ENCODE peak calls at places on chromosomes 6 and 20, in seven cellular contexts. One of them, this sample, is unnamed.

GRCh38 chr6:142376115-142376514 is 74.3 kb downstream of the ADGRG6 start:
- DNase-seq in uterus: no peak
- DNase-seq in hepatocyte: no peak
- DNase-seq in right lobe of liver: no peak
- DNase-seq in B cell: no peak
- DNase-seq in GM20000: no peak
- DNase-seq in ovary: no peak
- DNase-seq in this sample: no peak

GRCh38 chr20:44765091-44765490 is 19.4 kb downstream of the KCNK15 start:
- DNase-seq in GM20000: no peak
- DNase-seq in ovary: no peak
- DNase-seq in right lobe of liver: no peak
- DNase-seq in B cell: no peak
- DNase-seq in uterus: no peak
- DNase-seq in hepatocyte: no peak
- DNase-seq in this sample: no peak

GRCh38 chr6:72552938-72553337 is 68.9 kb upstream of the KCNQ5 start:
- DNase-seq in GM20000: no peak
- DNase-seq in hepatocyte: no peak
- DNase-seq in ovary: no peak
- DNase-seq in B cell: no peak
- DNase-seq in right lobe of liver: no peak
- DNase-seq in uterus: no peak
- DNase-seq in this sample: no peak

GRCh38 chr6:157269261-157269794 is 54.0 kb downstream of the TMEM242 start:
- DNase-seq in hepatocyte: peak; percentile 38
- DNase-seq in ovary: peak; percentile 86
- DNase-seq in GM20000: no peak
- DNase-seq in uterus: peak; percentile 90
- DNase-seq in right lobe of liver: peak; percentile 68
- DNase-seq in B cell: no peak
- DNase-seq in this sample: no peak

GRCh38 chr6:11263185-11263817 is 30.8 kb upstream of the NEDD9 start:
- DNase-seq in hepatocyte: peak; percentile 65
- DNase-seq in B cell: no peak
- DNase-seq in uterus: peak; percentile 59
- DNase-seq in ovary: peak; percentile 67
- DNase-seq in right lobe of liver: peak; percentile 70
- DNase-seq in GM20000: no peak
- DNase-seq in this sample: no peak

GRCh38 chr6:57216235-57217101 is 5.6 kb downstream of the RAB23 start:
- DNase-seq in B cell: no peak
- DNase-seq in right lobe of liver: no peak
- DNase-seq in ovary: no peak
- DNase-seq in GM20000: no peak
- DNase-seq in uterus: peak; percentile 35
- DNase-seq in hepatocyte: no peak
- DNase-seq in this sample: no peak

GRCh38 chr20:61933951-61934715 is 131.5 kb downstream of the TAF4 start:
- DNase-seq in hepatocyte: no peak
- DNase-seq in B cell: no peak
- DNase-seq in right lobe of liver: peak; percentile 37
- DNase-seq in uterus: no peak
- DNase-seq in ovary: peak; percentile 31
- DNase-seq in GM20000: no peak
- DNase-seq in this sample: no peak

GRCh38 chr6:137415834-137416190 is 78.4 kb downstream of the OLIG3 start:
- DNase-seq in ovary: no peak
- DNase-seq in right lobe of liver: no peak
- DNase-seq in GM20000: no peak
- DNase-seq in uterus: no peak
- DNase-seq in B cell: no peak
- DNase-seq in hepatocyte: no peak
- DNase-seq in this sample: no peak

GRCh38 chr20:64225828-64226598 is 29.5 kb upstream of the PCMTD2 start:
- DNase-seq in GM20000: no peak
- DNase-seq in B cell: no peak
- DNase-seq in hepatocyte: no peak
- DNase-seq in ovary: no peak
- DNase-seq in uterus: no peak
- DNase-seq in right lobe of liver: no peak
- DNase-seq in this sample: no peak

GRCh38 chr6:159941286-159942113 is 27.4 kb upstream of the IGF2R start:
- DNase-seq in uterus: no peak
- DNase-seq in hepatocyte: peak; percentile 24
- DNase-seq in right lobe of liver: no peak
- DNase-seq in B cell: peak; percentile 41
- DNase-seq in ovary: no peak
- DNase-seq in GM20000: peak; percentile 39
- DNase-seq in this sample: no peak

DNA sequence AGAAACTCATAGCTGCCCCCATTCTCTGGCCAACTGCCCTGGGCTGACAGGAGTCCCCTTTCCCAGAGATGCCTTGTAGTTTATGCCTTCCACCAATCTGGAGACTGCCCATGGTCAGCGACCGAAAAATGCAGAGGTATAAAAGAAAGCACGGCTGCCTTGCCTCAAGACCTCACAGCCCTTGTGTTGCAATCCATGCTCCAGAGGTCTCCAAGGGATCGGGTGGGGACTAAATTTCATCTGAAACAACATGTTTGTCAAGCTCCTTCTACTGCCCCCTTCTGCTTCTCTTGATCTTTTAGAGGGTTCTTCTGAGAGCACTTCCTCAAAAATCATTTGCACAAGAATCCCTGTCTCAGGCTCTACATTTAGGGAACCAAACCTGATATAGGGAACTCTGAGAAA is 128.8 kb downstream of the PLCB1 start:
- DNase-seq in ovary: no peak
- DNase-seq in right lobe of liver: no peak
- DNase-seq in GM20000: no peak
- DNase-seq in uterus: no peak
- DNase-seq in hepatocyte: no peak
- DNase-seq in B cell: no peak
- DNase-seq in this sample: no peak
- TF ChIP-seq CTCF in ovary: no peak
- TF ChIP-seq CTCF in right lobe of liver: no peak
- TF ChIP-seq CTCF in GM20000: no peak
- TF ChIP-seq CTCF in uterus: no peak
- TF ChIP-seq CTCF in hepatocyte: no peak
- TF ChIP-seq CTCF in B cell: no peak
- TF ChIP-seq CTCF in this sample: no peak

DNA sequence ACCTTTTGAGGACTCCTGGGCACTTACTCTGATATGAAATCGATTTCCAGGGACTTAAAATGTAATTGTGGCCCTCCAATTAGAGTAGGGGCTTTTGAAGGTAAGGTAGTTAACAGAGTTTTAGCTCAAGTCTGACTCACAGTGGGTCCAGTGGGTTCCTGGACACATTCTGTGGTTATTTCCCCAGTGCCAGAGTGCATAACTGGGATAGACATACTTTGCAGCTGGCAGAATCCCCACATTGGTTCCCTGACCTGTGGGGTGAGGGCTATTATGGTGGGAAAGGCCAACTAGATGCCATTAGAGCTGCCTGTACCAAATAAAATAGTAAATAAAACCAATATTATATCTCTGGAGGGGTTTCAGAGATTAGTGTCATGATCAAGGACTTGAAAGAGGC is 243.8 kb upstream of the EPHA7 start:
- DNase-seq in GM20000: no peak
- DNase-seq in hepatocyte: no peak
- DNase-seq in ovary: no peak
- DNase-seq in uterus: no peak
- DNase-seq in B cell: no peak
- DNase-seq in right lobe of liver: no peak
- DNase-seq in this sample: no peak
- TF ChIP-seq CTCF in GM20000: no peak
- TF ChIP-seq CTCF in hepatocyte: no peak
- TF ChIP-seq CTCF in ovary: no peak
- TF ChIP-seq CTCF in uterus: no peak
- TF ChIP-seq CTCF in B cell: no peak
- TF ChIP-seq CTCF in right lobe of liver: no peak
- TF ChIP-seq CTCF in this sample: no peak

GRCh38 chr6:150617062-150617461 is 17.4 kb downstream of the PLEKHG1 start:
- DNase-seq in ovary: no peak
- DNase-seq in uterus: no peak
- DNase-seq in right lobe of liver: no peak
- DNase-seq in hepatocyte: no peak
- DNase-seq in GM20000: no peak
- DNase-seq in B cell: no peak
- DNase-seq in this sample: no peak
- TF ChIP-seq CTCF in ovary: no peak
- TF ChIP-seq CTCF in uterus: no peak
- TF ChIP-seq CTCF in right lobe of liver: no peak
- TF ChIP-seq CTCF in hepatocyte: no peak
- TF ChIP-seq CTCF in GM20000: no peak
- TF ChIP-seq CTCF in B cell: no peak
- TF ChIP-seq CTCF in this sample: no peak

GRCh38 chr20:50541606-50542041 is 31.4 kb downstream of the PTPN1 start:
- DNase-seq in ovary: no peak
- DNase-seq in B cell: peak; percentile 64
- DNase-seq in hepatocyte: no peak
- DNase-seq in GM20000: no peak
- DNase-seq in uterus: no peak
- DNase-seq in right lobe of liver: no peak
- DNase-seq in this sample: no peak

GRCh38 chr20:50537546-50538201 is 27.5 kb downstream of the PTPN1 start:
- DNase-seq in B cell: no peak
- DNase-seq in ovary: no peak
- DNase-seq in right lobe of liver: no peak
- DNase-seq in hepatocyte: no peak
- DNase-seq in uterus: no peak
- DNase-seq in GM20000: no peak
- DNase-seq in this sample: no peak

GRCh38 chr20:50543326-50543725 is 33.1 kb downstream of the PTPN1 start:
- DNase-seq in uterus: no peak
- DNase-seq in B cell: no peak
- DNase-seq in right lobe of liver: no peak
- DNase-seq in GM20000: no peak
- DNase-seq in ovary: no peak
- DNase-seq in hepatocyte: no peak
- DNase-seq in this sample: no peak

GRCh38 chr20:50538276-50538675 is 28.1 kb downstream of the PTPN1 start:
- DNase-seq in uterus: no peak
- DNase-seq in right lobe of liver: no peak
- DNase-seq in hepatocyte: no peak
- DNase-seq in B cell: no peak
- DNase-seq in ovary: no peak
- DNase-seq in GM20000: no peak
- DNase-seq in this sample: no peak

DNA sequence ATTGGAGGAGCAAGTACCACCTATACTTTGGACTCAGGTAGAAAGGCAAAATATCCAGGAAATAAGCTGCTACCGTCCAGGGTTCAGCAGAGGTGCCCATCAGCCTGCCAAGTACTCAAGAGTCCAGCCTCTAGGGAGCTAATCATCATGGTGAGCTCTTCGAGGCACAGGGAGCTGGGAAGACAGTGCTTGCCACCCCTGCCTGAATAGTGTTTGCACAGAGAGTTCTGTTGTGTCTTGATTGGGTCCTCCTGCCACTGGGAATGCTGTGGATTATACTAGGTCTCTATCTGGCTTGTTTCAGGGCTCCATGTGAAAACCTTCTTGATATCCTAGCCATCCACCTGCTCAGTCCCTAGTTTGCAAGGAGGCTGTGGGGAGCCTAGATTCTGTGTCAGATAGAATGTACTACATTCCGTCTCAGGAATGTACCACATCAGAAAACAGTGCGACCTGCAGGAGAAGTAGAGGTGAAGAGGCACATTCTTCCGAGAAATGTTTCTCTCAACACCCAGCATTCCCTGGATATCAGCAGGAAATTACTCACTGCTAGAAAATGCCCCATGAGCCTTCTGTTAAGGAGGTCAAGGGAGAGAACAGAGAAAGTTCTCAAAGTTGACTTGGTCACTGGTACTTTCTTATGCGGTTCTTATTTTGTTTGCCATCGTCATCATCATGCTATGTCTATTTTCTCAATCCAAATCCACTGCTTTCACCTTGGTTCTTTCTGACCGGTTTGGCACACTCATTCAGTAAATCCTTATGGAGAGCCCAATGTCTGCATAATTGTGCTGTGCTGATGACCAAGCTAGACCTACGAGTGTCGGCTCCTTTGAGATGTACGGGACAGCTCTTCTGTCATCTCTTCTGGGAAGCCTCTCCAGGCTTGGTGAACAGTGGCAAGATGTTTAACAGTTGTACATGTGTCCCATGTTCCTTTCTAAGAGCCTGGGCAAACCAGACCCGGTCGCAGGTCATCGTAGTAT is 30.7 kb downstream of the PTPN1 start:
- DNase-seq in GM20000: no peak
- DNase-seq in B cell: no peak
- DNase-seq in ovary: no peak
- DNase-seq in right lobe of liver: no peak
- DNase-seq in hepatocyte: peak; percentile 43
- DNase-seq in uterus: no peak
- DNase-seq in this sample: no peak
- TF ChIP-seq CTCF in GM20000: no peak
- TF ChIP-seq CTCF in B cell: no peak
- TF ChIP-seq CTCF in ovary: no peak
- TF ChIP-seq CTCF in right lobe of liver: no peak
- TF ChIP-seq CTCF in hepatocyte: peak; percentile 6
- TF ChIP-seq CTCF in uterus: no peak
- TF ChIP-seq CTCF in this sample: no peak

DNA sequence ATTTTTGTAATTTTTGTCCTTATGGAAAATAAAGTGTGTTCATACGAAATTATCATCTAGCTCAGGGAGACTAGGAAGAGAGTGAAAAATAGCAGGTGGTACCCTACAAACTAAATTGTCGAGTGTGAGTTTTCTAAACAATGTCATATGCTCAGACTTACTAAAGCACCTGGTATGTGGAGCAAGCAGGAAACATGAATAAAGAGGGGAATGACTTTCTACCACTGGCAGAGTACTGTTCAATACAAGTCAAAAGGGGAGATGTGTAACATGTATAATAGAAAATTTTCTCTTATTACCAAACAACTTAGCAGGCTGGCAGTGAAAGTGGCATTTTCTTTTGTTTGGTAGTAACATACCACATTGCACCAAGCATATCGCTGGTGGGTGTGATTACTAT is 36.1 kb downstream of the CTNNBL1 start:
- DNase-seq in uterus: no peak
- DNase-seq in B cell: no peak
- DNase-seq in ovary: no peak
- DNase-seq in GM20000: no peak
- DNase-seq in hepatocyte: no peak
- DNase-seq in right lobe of liver: no peak
- DNase-seq in this sample: no peak
- TF ChIP-seq CTCF in uterus: no peak
- TF ChIP-seq CTCF in B cell: no peak
- TF ChIP-seq CTCF in ovary: no peak
- TF ChIP-seq CTCF in GM20000: no peak
- TF ChIP-seq CTCF in hepatocyte: no peak
- TF ChIP-seq CTCF in right lobe of liver: no peak
- TF ChIP-seq CTCF in this sample: no peak